ENCODE peak calls at places on chromosomes 3 and 15, in six cellular contexts. One of them, this sample, is unnamed.

GRCh38 chr3:105958237-105959000 is 89.6 kb upstream of the CBLB start:
- DNase-seq in fibroblast of the conjunctiva: no peak
- DNase-seq in PC-3: no peak
- DNase-seq in substantia nigra: no peak
- DNase-seq in tibial nerve: no peak
- DNase-seq in C1 segment of cervical spinal cord: no peak
- DNase-seq in this sample: no peak

GRCh38 chr3:129593595-129594339 is 12.7 kb downstream of the PLXND1 start:
- DNase-seq in C1 segment of cervical spinal cord: no peak
- DNase-seq in fibroblast of the conjunctiva: no peak
- DNase-seq in substantia nigra: peak; percentile 6
- DNase-seq in tibial nerve: no peak
- DNase-seq in PC-3: no peak
- DNase-seq in this sample: peak; percentile 80

GRCh38 chr15:71124937-71125755 is 9.9 kb downstream of the THSD4 start:
- DNase-seq in C1 segment of cervical spinal cord: no peak
- DNase-seq in substantia nigra: no peak
- DNase-seq in fibroblast of the conjunctiva: no peak
- DNase-seq in PC-3: no peak
- DNase-seq in tibial nerve: no peak
- DNase-seq in this sample: peak; percentile 40

GRCh38 chr3:45119824-45120614 is 26.2 kb downstream of the CDCP1 start:
- DNase-seq in tibial nerve: no peak
- DNase-seq in C1 segment of cervical spinal cord: no peak
- DNase-seq in PC-3: peak; percentile 99
- DNase-seq in fibroblast of the conjunctiva: no peak
- DNase-seq in substantia nigra: no peak
- DNase-seq in this sample: no peak

GRCh38 chr15:67882487-67883227 is 42.8 kb upstream of the RNU6-1 start:
- DNase-seq in fibroblast of the conjunctiva: no peak
- DNase-seq in substantia nigra: no peak
- DNase-seq in PC-3: no peak
- DNase-seq in tibial nerve: no peak
- DNase-seq in C1 segment of cervical spinal cord: no peak
- DNase-seq in this sample: no peak

GRCh38 chr3:128334086-128334650 is 132.5 kb downstream of the DNAJB8 start:
- DNase-seq in fibroblast of the conjunctiva: no peak
- DNase-seq in tibial nerve: no peak
- DNase-seq in substantia nigra: no peak
- DNase-seq in C1 segment of cervical spinal cord: no peak
- DNase-seq in PC-3: no peak
- DNase-seq in this sample: no peak

GRCh38 chr3:177195242-177195940 is 1.9 kb downstream of the TBL1XR1 start:
- DNase-seq in PC-3: peak; percentile 58
- DNase-seq in C1 segment of cervical spinal cord: no peak
- DNase-seq in fibroblast of the conjunctiva: peak; percentile 33
- DNase-seq in substantia nigra: no peak
- DNase-seq in tibial nerve: no peak
- DNase-seq in this sample: peak; percentile 53

GRCh38 chr3:171108066-171108465 is 81.5 kb upstream of the SLC2A2 start:
- DNase-seq in substantia nigra: no peak
- DNase-seq in PC-3: peak; percentile 94
- DNase-seq in tibial nerve: no peak
- DNase-seq in C1 segment of cervical spinal cord: no peak
- DNase-seq in fibroblast of the conjunctiva: no peak
- DNase-seq in this sample: no peak

GRCh38 chr15:101064795-101065569 is 145.8 kb downstream of the LRRK1 start:
- DNase-seq in substantia nigra: no peak
- DNase-seq in tibial nerve: no peak
- DNase-seq in C1 segment of cervical spinal cord: no peak
- DNase-seq in PC-3: no peak
- DNase-seq in fibroblast of the conjunctiva: no peak
- DNase-seq in this sample: no peak

GRCh38 chr15:76343313-76343996 is 6.9 kb downstream of the ISL2 start:
- DNase-seq in PC-3: no peak
- DNase-seq in C1 segment of cervical spinal cord: no peak
- DNase-seq in fibroblast of the conjunctiva: no peak
- DNase-seq in substantia nigra: no peak
- DNase-seq in tibial nerve: no peak
- DNase-seq in this sample: peak; percentile 30

GRCh38 chr3:55647086-55647485 is 160.0 kb upstream of the WNT5A start:
- DNase-seq in fibroblast of the conjunctiva: no peak
- DNase-seq in substantia nigra: no peak
- DNase-seq in C1 segment of cervical spinal cord: no peak
- DNase-seq in tibial nerve: no peak
- DNase-seq in PC-3: no peak
- DNase-seq in this sample: peak; percentile 33

GRCh38 chr3:75118805-75119204 is 504.3 kb upstream of the CNTN3 start:
- DNase-seq in C1 segment of cervical spinal cord: no peak
- DNase-seq in PC-3: no peak
- DNase-seq in fibroblast of the conjunctiva: no peak
- DNase-seq in tibial nerve: no peak
- DNase-seq in substantia nigra: no peak
- DNase-seq in this sample: no peak

GRCh38 chr15:99241752-99242151 is 7.6 kb downstream of the TTC23 start:
- DNase-seq in substantia nigra: no peak
- DNase-seq in C1 segment of cervical spinal cord: no peak
- DNase-seq in tibial nerve: no peak
- DNase-seq in PC-3: no peak
- DNase-seq in fibroblast of the conjunctiva: no peak
- DNase-seq in this sample: no peak

GRCh38 chr3:157522646-157523045 is 19.4 kb upstream of the VEPH1 start:
- DNase-seq in substantia nigra: no peak
- DNase-seq in tibial nerve: no peak
- DNase-seq in fibroblast of the conjunctiva: no peak
- DNase-seq in PC-3: no peak
- DNase-seq in C1 segment of cervical spinal cord: no peak
- DNase-seq in this sample: no peak

GRCh38 chr3:153063337-153063736 is 98.7 kb upstream of the RAP2B start:
- DNase-seq in tibial nerve: no peak
- DNase-seq in substantia nigra: no peak
- DNase-seq in PC-3: no peak
- DNase-seq in fibroblast of the conjunctiva: no peak
- DNase-seq in C1 segment of cervical spinal cord: no peak
- DNase-seq in this sample: no peak

GRCh38 chr15:70680817-70681216 is 82.5 kb downstream of the UACA start:
- DNase-seq in substantia nigra: no peak
- DNase-seq in PC-3: no peak
- DNase-seq in tibial nerve: no peak
- DNase-seq in C1 segment of cervical spinal cord: no peak
- DNase-seq in fibroblast of the conjunctiva: no peak
- DNase-seq in this sample: no peak

GRCh38 chr15:78195735-78196201 is 38.6 kb downstream of the ACSBG1 start:
- DNase-seq in fibroblast of the conjunctiva: no peak
- DNase-seq in C1 segment of cervical spinal cord: no peak
- DNase-seq in tibial nerve: no peak
- DNase-seq in PC-3: peak; percentile 54
- DNase-seq in substantia nigra: no peak
- DNase-seq in this sample: peak; percentile 91

GRCh38 chr3:177977381-177978158 is 558.7 kb upstream of the KCNMB2 start:
- DNase-seq in PC-3: peak; percentile 83
- DNase-seq in tibial nerve: no peak
- DNase-seq in C1 segment of cervical spinal cord: no peak
- DNase-seq in fibroblast of the conjunctiva: peak; percentile 54
- DNase-seq in substantia nigra: no peak
- DNase-seq in this sample: no peak

GRCh38 chr3:127182848-127183714 is 9.8 kb upstream of the PRR23E start:
- DNase-seq in C1 segment of cervical spinal cord: no peak
- DNase-seq in tibial nerve: no peak
- DNase-seq in substantia nigra: no peak
- DNase-seq in fibroblast of the conjunctiva: no peak
- DNase-seq in PC-3: peak; percentile 1
- DNase-seq in this sample: peak; percentile 81

GRCh38 chr3:3200632-3201212 is 21.2 kb upstream of the CRBN start:
- DNase-seq in PC-3: peak; percentile 72
- DNase-seq in fibroblast of the conjunctiva: peak; percentile 56
- DNase-seq in tibial nerve: peak; percentile 49
- DNase-seq in C1 segment of cervical spinal cord: no peak
- DNase-seq in substantia nigra: no peak
- DNase-seq in this sample: peak; percentile 14

GRCh38 chr15:38085931-38086562 is 151.6 kb downstream of the TMCO5A start:
- DNase-seq in fibroblast of the conjunctiva: no peak
- DNase-seq in substantia nigra: no peak
- DNase-seq in tibial nerve: no peak
- DNase-seq in PC-3: no peak
- DNase-seq in C1 segment of cervical spinal cord: no peak
- DNase-seq in this sample: no peak

GRCh38 chr15:74776851-74777768 is 4.8 kb upstream of the CSK start:
- DNase-seq in C1 segment of cervical spinal cord: no peak
- DNase-seq in PC-3: no peak
- DNase-seq in tibial nerve: no peak
- DNase-seq in substantia nigra: no peak
- DNase-seq in fibroblast of the conjunctiva: no peak
- DNase-seq in this sample: peak; percentile 71

GRCh38 chr3:197183582-197183981 is 114.8 kb downstream of the DLG1 start:
- DNase-seq in substantia nigra: peak; percentile 9
- DNase-seq in PC-3: no peak
- DNase-seq in fibroblast of the conjunctiva: no peak
- DNase-seq in tibial nerve: no peak
- DNase-seq in C1 segment of cervical spinal cord: no peak
- DNase-seq in this sample: no peak

GRCh38 chr15:34889486-34889885 is 80.1 kb downstream of the AQR start:
- DNase-seq in PC-3: no peak
- DNase-seq in fibroblast of the conjunctiva: no peak
- DNase-seq in C1 segment of cervical spinal cord: no peak
- DNase-seq in tibial nerve: no peak
- DNase-seq in substantia nigra: no peak
- DNase-seq in this sample: no peak

GRCh38 chr15:99474041-99474906 is 91.5 kb upstream of the MEF2A start:
- DNase-seq in C1 segment of cervical spinal cord: no peak
- DNase-seq in substantia nigra: no peak
- DNase-seq in PC-3: no peak
- DNase-seq in fibroblast of the conjunctiva: no peak
- DNase-seq in tibial nerve: no peak
- DNase-seq in this sample: peak; percentile 26

GRCh38 chr3:138257986-138258385 is 70.9 kb downstream of the ARMC8 start:
- DNase-seq in fibroblast of the conjunctiva: no peak
- DNase-seq in tibial nerve: no peak
- DNase-seq in PC-3: no peak
- DNase-seq in substantia nigra: no peak
- DNase-seq in C1 segment of cervical spinal cord: no peak
- DNase-seq in this sample: no peak

This sample was measured in H7.